ENCODE peak calls at places on chromosomes 4 and X, in ten cellular contexts. M is HCT116, Z is HFF-Myc, K is kidney epithelial cell, S is A549, D is right cardiac atrium, J is AG10803, T is heart left ventricle, I is AG09309, E is right atrium auricular region. P is an unnamed sample.

GRCh38 chr4:147840846-147841732 is 109.2 kb downstream of the ARHGAP10 start:
- DNase-seq in D (no peak), T (no peak), M (no peak), J (no peak), I (no peak), E (no peak), Z (no peak), K (no peak), S (no peak), P (no peak)

GRCh38 chr4:73573794-73574528 is 46.3 kb downstream of the RASSF6 start:
- DNase-seq in S (peak), I (peak), D (peak), J (peak), T (no peak), M (peak), E (peak), K (peak), Z (peak), P (peak)

GRCh38 chr4:81237791-81238190 is 22.8 kb upstream of the PRKG2 start:
- DNase-seq in S (no peak), E (no peak), K (no peak), J (no peak), Z (no peak), M (no peak), T (no peak), D (no peak), I (no peak), P (no peak)

GRCh38 chrX:119981286-119982070 is 37.9 kb upstream of the NKAP start:
- DNase-seq in I (no peak), S (no peak), Z (peak), J (peak), T (no peak), K (no peak), E (no peak), M (peak), D (no peak), P (peak)

GRCh38 chr4:96504386-96504785 is 664.5 kb downstream of the PDHA2 start:
- DNase-seq in S (no peak), E (no peak), Z (no peak), T (no peak), M (no peak), K (no peak), J (no peak), D (no peak), I (no peak), P (no peak)

GRCh38 chr4:42281324-42282020 is 115.8 kb upstream of the SHISA3 start:
- DNase-seq in Z (no peak), T (no peak), M (no peak), E (no peak), J (no peak), K (no peak), I (no peak), S (no peak), D (no peak), P (peak)

GRCh38 chr4:4666187-4666586 is 124.3 kb upstream of the STX18 start:
- DNase-seq in I (no peak), Z (no peak), D (no peak), S (no peak), E (no peak), T (no peak), K (no peak), J (no peak), M (no peak), P (no peak)

GRCh38 chrX:12304261-12304660 is 166.0 kb downstream of the FRMPD4 start:
- DNase-seq in K (no peak), S (no peak), E (no peak), T (no peak), I (peak), Z (no peak), M (no peak), D (no peak), J (peak), P (no peak)

GRCh38 chrX:101595739-101596419 is 21.9 kb downstream of the ARMCX6 start:
- DNase-seq in S (peak), J (peak), Z (peak), T (peak), I (peak), D (no peak), E (no peak), K (no peak), M (peak), P (peak)

GRCh38 chr4:98661356-98662054 is 3.1 kb upstream of the TSPAN5 start:
- DNase-seq in M (peak), J (no peak), T (no peak), D (no peak), S (no peak), Z (no peak), K (no peak), I (no peak), E (no peak), P (no peak)
- H3K4me3 ChIP-seq in M (no peak), J (no peak), T (no peak), D (no peak), S (no peak), Z (no peak), K (no peak), I (no peak), E (no peak), P (no peak)

DNA sequence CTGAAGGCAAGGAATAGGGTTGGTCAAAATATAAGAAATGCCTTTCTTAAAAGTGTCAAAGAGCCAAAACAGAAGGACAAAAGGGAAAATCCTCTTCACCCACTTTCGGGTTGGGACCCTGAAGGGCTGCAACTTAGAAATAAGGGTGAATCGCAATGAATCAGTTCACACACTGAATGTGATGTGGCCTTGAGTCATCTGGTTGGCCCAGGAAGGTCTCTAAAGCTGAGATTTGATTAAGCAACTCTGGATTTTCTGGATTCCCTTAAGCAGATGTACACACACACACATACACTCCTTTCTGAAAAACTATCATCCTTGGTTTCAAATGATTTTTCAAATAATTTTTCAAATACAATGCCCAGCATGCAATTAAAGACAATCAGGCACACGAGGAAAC is 13.1 kb downstream of the TAB3 start:
- DNase-seq in K (peak), Z (no peak), J (peak), M (no peak), D (no peak), T (no peak), E (no peak), I (peak), S (no peak), P (peak)
- H3K4me3 ChIP-seq in K (no peak), Z (no peak), J (no peak), M (no peak), D (no peak), T (no peak), E (no peak), I (no peak), S (no peak), P (no peak)

DNA sequence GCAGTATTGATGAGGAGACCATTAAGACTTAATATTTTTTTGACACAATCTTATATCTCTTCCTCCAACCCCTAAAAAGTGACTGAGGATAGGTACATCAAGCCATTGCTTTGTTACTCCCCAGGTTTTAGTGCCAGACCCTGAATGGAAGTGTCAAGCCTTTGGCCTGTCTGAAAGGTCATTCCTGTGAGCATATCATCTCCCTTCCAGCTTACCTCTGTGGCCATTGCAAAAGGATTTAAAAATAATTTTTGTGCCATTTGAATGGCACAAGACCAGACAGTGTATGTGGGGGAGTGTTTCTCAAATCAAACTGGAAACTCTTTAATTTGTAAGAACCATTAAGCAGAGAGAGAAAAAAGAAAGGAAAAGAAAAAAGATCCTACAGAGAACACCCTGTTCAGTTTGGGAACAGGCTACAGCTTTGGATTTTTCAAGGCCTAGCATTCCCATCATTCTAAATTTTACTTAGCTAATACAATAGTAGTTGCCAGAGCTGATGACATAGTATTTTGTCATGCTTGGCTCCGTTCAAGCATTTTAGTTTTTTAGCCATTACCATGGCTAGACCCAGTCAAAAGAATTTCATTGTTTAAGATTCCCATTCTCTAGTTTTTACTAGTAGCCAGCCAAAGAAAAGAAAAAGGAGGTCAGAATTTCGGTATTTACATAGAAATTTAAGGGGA is 49.6 kb downstream of the HPF1 start:
- DNase-seq in Z (no peak), T (no peak), K (no peak), J (peak), E (no peak), D (no peak), S (no peak), I (no peak), M (no peak), P (no peak)
- H3K4me3 ChIP-seq in Z (no peak), T (no peak), K (no peak), J (no peak), E (no peak), D (no peak), S (no peak), I (no peak), M (no peak), P (no peak)

GRCh38 chr4:22476011-22476410 is 39.9 kb downstream of the ADGRA3 start:
- DNase-seq in J (no peak), E (no peak), S (no peak), Z (no peak), K (no peak), D (no peak), I (no peak), T (no peak), M (no peak), P (no peak)

GRCh38 chr4:22478426-22478825 is 37.4 kb downstream of the ADGRA3 start:
- DNase-seq in S (no peak), T (no peak), J (no peak), K (no peak), I (no peak), E (no peak), D (no peak), Z (no peak), M (no peak), P (no peak)

GRCh38 chr4:22474636-22475310 is 41.1 kb downstream of the ADGRA3 start:
- DNase-seq in Z (no peak), M (peak), D (no peak), J (no peak), T (no peak), S (no peak), K (peak), E (no peak), I (no peak), P (no peak)

GRCh38 chr4:22477136-22477793 is 38.6 kb downstream of the ADGRA3 start:
- DNase-seq in Z (no peak), J (no peak), T (no peak), M (no peak), I (no peak), S (no peak), E (no peak), K (no peak), D (no peak), P (no peak)

GRCh38 chr4:22477794-22478182 is 38.1 kb downstream of the ADGRA3 start:
- DNase-seq in S (no peak), I (no peak), T (no peak), M (no peak), E (no peak), K (no peak), J (no peak), D (no peak), Z (no peak), P (no peak)
- H3K4me3 ChIP-seq in S (no peak), I (no peak), T (no peak), M (no peak), E (no peak), K (no peak), J (no peak), D (no peak), Z (no peak), P (no peak)

DNA sequence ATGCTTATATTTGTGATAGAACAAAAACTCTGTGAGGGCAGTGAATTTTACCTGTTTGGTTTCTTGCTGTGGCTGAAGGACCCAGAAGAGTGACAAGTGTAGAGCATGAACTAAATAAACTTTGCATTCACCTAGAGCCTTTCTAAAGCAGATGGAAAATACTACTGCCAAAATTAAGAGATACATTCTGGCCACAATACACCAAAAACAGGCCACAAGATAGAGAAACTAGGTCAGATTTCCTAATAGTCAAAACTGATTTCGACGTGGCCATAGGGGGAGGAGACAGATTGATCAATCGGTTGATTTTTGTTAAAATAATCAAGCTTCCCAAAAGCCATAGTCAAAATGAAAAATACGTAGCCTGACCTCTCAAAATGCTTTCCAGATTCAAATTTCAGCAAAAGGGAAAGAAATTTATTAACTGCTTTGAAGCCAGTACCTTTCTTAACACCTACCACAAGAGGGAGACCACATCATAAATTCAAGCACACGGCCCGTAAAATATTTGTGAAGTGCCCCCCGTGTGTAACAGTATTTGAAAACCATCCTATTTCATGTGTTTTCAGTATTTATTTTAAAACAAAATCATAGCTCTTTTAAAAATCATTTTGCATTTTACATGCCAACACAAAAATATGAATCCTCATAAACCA is 132.4 kb downstream of the CORIN start:
- DNase-seq in I (no peak), M (no peak), S (no peak), Z (no peak), K (no peak), D (no peak), E (no peak), T (no peak), J (peak), P (no peak)
- H3K4me3 ChIP-seq in I (no peak), M (no peak), S (no peak), Z (no peak), K (no peak), D (peak), E (peak), T (peak), J (no peak), P (no peak)

GRCh38 chrX:41441934-41442823 is 5.0 kb upstream of the NYX start:
- DNase-seq in D (peak), K (peak), T (peak), S (peak), E (peak), M (peak), Z (no peak), J (peak), I (peak), P (peak)
- H3K4me3 ChIP-seq in D (peak), K (peak), T (no peak), S (peak), E (peak), M (peak), Z (peak), J (peak), I (peak), P (peak)

P was measured in trophoblast cell.